ENCODE peak calls at places on chromosomes 4 and X, in six cellular contexts. O is suprapubic skin, F is HCT116, K is HepG2, G is prostate gland, S is IMR-90. I is an unnamed sample.

GRCh38 chr4:41213563-41214157 is 682 bp downstream of the APBB2 start:
- DNase-seq in S (no peak), O (no peak), K (no peak), G (no peak), F (no peak), I (peak; percentile 22)

GRCh38 chr4:54041916-54042315 is 22.5 kb downstream of the CHIC2 start:
- DNase-seq in G (no peak), S (no peak), F (no peak), K (no peak), O (no peak), I (no peak)

GRCh38 chr4:178599521-178599920 is 1157.3 kb upstream of the AGA start:
- DNase-seq in O (no peak), G (no peak), K (no peak), F (no peak), S (no peak), I (no peak)

GRCh38 chr4:99808260-99808857 is 8.3 kb upstream of the DAPP1 start:
- DNase-seq in G (peak; percentile 23), S (peak; percentile 21), F (peak; percentile 63), O (no peak), K (peak; percentile 49), I (peak; percentile 74)

GRCh38 chrX:40173662-40174593 is 76.2 kb upstream of the BCOR start:
- DNase-seq in O (no peak), S (no peak), F (peak; percentile 72), K (peak; percentile 76), G (peak; percentile 61), I (peak; percentile 63)

GRCh38 chr4:188663369-188663768 is 524.1 kb downstream of the TRIML1 start:
- DNase-seq in G (no peak), O (no peak), K (no peak), S (no peak), F (no peak), I (no peak)

GRCh38 chrX:97806238-97806637 is 922.5 kb downstream of the RPA4 start:
- DNase-seq in O (no peak), S (peak; percentile 75), G (no peak), F (no peak), K (no peak), I (no peak)

GRCh38 chr4:102734591-102735385 is 26.0 kb downstream of the MANBA start:
- DNase-seq in K (peak; percentile 65), O (no peak), F (no peak), G (no peak), S (peak; percentile 84), I (peak; percentile 27)

GRCh38 chr4:89563431-89563830 is 255.8 kb upstream of the GPRIN3 start:
- DNase-seq in K (no peak), F (no peak), O (no peak), S (no peak), G (no peak), I (peak; percentile 8)

GRCh38 chr4:144343143-144343755 is 202.7 kb upstream of the GYPA start:
- DNase-seq in G (no peak), O (no peak), F (no peak), K (no peak), S (no peak), I (no peak)

GRCh38 chr4:33911951-33912350 is 2332.4 kb downstream of the ARAP2 start:
- DNase-seq in K (no peak), O (no peak), G (no peak), F (no peak), S (no peak), I (no peak)

GRCh38 chr4:48032721-48033120 is 16.1 kb downstream of the NIPAL1 start:
- DNase-seq in G (no peak), K (peak; percentile 14), O (no peak), S (no peak), F (no peak), I (no peak)

GRCh38 chr4:154738426-154738825 is 5.4 kb upstream of the LRAT start:
- DNase-seq in F (no peak), O (no peak), G (no peak), S (no peak), K (no peak), I (no peak)

GRCh38 chr4:33054161-33054560 is 2334.0 kb downstream of the PCDH7 start:
- DNase-seq in G (no peak), O (no peak), F (no peak), K (no peak), S (no peak), I (no peak)

GRCh38 chr4:1715002-1715761 is 3.1 kb upstream of the SLBP start:
- DNase-seq in O (no peak), F (no peak), K (no peak), G (no peak), S (no peak), I (no peak)
- H3K4me1 ChIP-seq in O (peaks cover 83% of the 10 kb centered on the region), F (peaks cover 38% of the 10 kb centered on the region), K (peaks cover 47% of the 10 kb centered on the region), G (peaks cover 26% of the 10 kb centered on the region), S (peaks cover 9% of the 10 kb centered on the region), I (peaks cover 80% of the 10 kb centered on the region)

GRCh38 chrX:107773906-107774435 is 1.6 kb downstream of the TSC22D3 start:
- DNase-seq in S (no peak), O (no peak), F (no peak), K (no peak), G (no peak), I (no peak)

GRCh38 chrX:107776649-107777535 is 641 bp upstream of the NCBP2L start:
- DNase-seq in F (peak; percentile 79), S (peak; percentile 87), G (peak; percentile 86), K (peak; percentile 50), O (peak; percentile 90), I (peak; percentile 87)

GRCh38 chrX:107777536-107777832 is at the start of gene NCBP2L:
- DNase-seq in O (no peak), F (no peak), G (no peak), S (no peak), K (no peak), I (no peak)

GRCh38 chrX:107775000-107775733 is 420 bp downstream of the TSC22D3 start:
- DNase-seq in F (no peak), O (no peak), S (no peak), K (no peak), G (no peak), I (peak; percentile 2)

GRCh38 chrX:107775734-107776511 is at the start of gene TSC22D3:
- DNase-seq in G (peak; percentile 74), O (peak; percentile 86), F (peak; percentile 29), K (peak; percentile 4), S (peak; percentile 33), I (peak; percentile 90)
- TF ChIP-seq POLR2A in G (peak; percentile 14), O (no peak), F (no peak), K (no peak), S (no peak), I (peak; percentile 48)

GRCh38 chrX:153626025-153626633 is 20.9 kb upstream of the DUSP9 start:
- DNase-seq in O (no peak), G (no peak), K (no peak), S (no peak), F (no peak), I (no peak)
- H3K27me3 ChIP-seq in O (no peaks in the 10 kb centered on the region), G (no peaks in the 10 kb centered on the region), K (no peaks in the 10 kb centered on the region), S (peaks cover 23% of the 10 kb centered on the region), F (no peaks in the 10 kb centered on the region), I (no peaks in the 10 kb centered on the region)

GRCh38 chr4:152983221-152983620 is 47.1 kb downstream of the FHDC1 start:
- DNase-seq in S (no peak), F (no peak), O (no peak), G (no peak), K (no peak), I (no peak)
- H3K4me1 ChIP-seq in S (no peaks in the 10 kb centered on the region), F (peaks cover 4% of the 10 kb centered on the region), O (no peaks in the 10 kb centered on the region), G (no peaks in the 10 kb centered on the region), K (no peaks in the 10 kb centered on the region), I (no peaks in the 10 kb centered on the region)

GRCh38 chr4:4412661-4413372 is 25.9 kb downstream of the NSG1 start:
- DNase-seq in K (no peak), F (no peak), S (no peak), O (no peak), G (no peak), I (no peak)
- TF ChIP-seq POLR2A in K (no peak), F (no peak), S (no peak), O (no peak), G (no peak), I (no peak)

GRCh38 chr4:104930298-104930697 is 216.4 kb upstream of the TET2 start:
- DNase-seq in G (no peak), O (no peak), S (no peak), K (no peak), F (no peak), I (no peak)
- H3K27me3 ChIP-seq in G (no peaks in the 10 kb centered on the region), O (no peaks in the 10 kb centered on the region), S (no peaks in the 10 kb centered on the region), K (no peaks in the 10 kb centered on the region), F (no peaks in the 10 kb centered on the region), I (no peaks in the 10 kb centered on the region)